ENCODE peak calls at places on chromosomes 7 and 10, in nine cellular contexts. R is hepatic stellate cell; N is CD8-positive, alpha-beta T cell; D is mucosa of gallbladder; Q is activated CD4-positive, alpha-beta T cell treated with anti-CD3 and anti-CD28 coated beads for 4 hours; K is RPMI8226; L is AG20443; C is pons; G is B cell. B is an unnamed sample.

GRCh38 chr10:17003151-17003550 is 126.5 kb downstream of the CUBN start:
- DNase-seq in R (peak), N (peak), D (no peak), Q (peak), K (no peak), L (peak), C (no peak), G (no peak), B (no peak)

GRCh38 chr10:116111483-116112095 is 161.4 kb downstream of the GFRA1 start:
- DNase-seq in R (no peak), N (no peak), D (no peak), Q (no peak), K (no peak), L (no peak), C (no peak), G (no peak), B (no peak)

GRCh38 chr10:17854044-17854652 is 45.0 kb downstream of the MRC1 start:
- DNase-seq in R (no peak), N (no peak), D (no peak), Q (no peak), K (no peak), L (no peak), C (no peak), G (no peak), B (no peak)

GRCh38 chr7:94344826-94345225 is 49.9 kb upstream of the COL1A2 start:
- DNase-seq in R (peak), N (no peak), D (no peak), Q (no peak), K (no peak), L (peak), C (no peak), G (no peak), B (no peak)

GRCh38 chr7:89133357-89133756 is 337.8 kb upstream of the TEX47 start:
- DNase-seq in R (no peak), N (no peak), D (no peak), Q (no peak), K (no peak), L (no peak), C (peak), G (no peak), B (no peak)

GRCh38 chr7:46725136-46725535 is 804.1 kb upstream of the IGFBP3 start:
- DNase-seq in R (no peak), N (no peak), D (no peak), Q (no peak), K (no peak), L (no peak), C (no peak), G (no peak), B (no peak)

GRCh38 chr7:18906901-18907300 is 210.5 kb downstream of the TWIST1 start:
- DNase-seq in R (no peak), N (no peak), D (no peak), Q (no peak), K (no peak), L (no peak), C (no peak), G (no peak), B (no peak)

GRCh38 chr10:24561453-24561852 is 162.2 kb downstream of the ARHGAP21 start:
- DNase-seq in R (no peak), N (no peak), D (no peak), Q (no peak), K (no peak), L (no peak), C (no peak), G (no peak), B (no peak)

GRCh38 chr7:156143683-156144082 is 331.4 kb upstream of the SHH start:
- DNase-seq in R (no peak), N (no peak), D (no peak), Q (no peak), K (no peak), L (no peak), C (no peak), G (no peak), B (no peak)

GRCh38 chr7:46315891-46316290 is 394.8 kb upstream of the IGFBP3 start:
- DNase-seq in R (no peak), N (no peak), D (no peak), Q (no peak), K (no peak), L (peak), C (no peak), G (no peak), B (no peak)

GRCh38 chr7:53744361-53744760 is 708.9 kb downstream of the POM121L12 start:
- DNase-seq in R (no peak), N (no peak), D (no peak), Q (no peak), K (no peak), L (no peak), C (no peak), G (no peak), B (no peak)

GRCh38 chr7:107505997-107506682 is 36.3 kb downstream of the GPR22 start:
- DNase-seq in R (no peak), N (no peak), D (peak), Q (no peak), K (peak), L (no peak), C (no peak), G (no peak), B (peak)